ENCODE peak calls at places on chromosome 17, in ten cellular contexts. X, O, H, K, N, A, W, F, V and Q are unnamed samples.

GRCh38 chr17:82270651-82271050 is 2.8 kb downstream of the CSNK1D start:
- DNase-seq in X (no peak), O (no peak), H (no peak), K (no peak), N (no peak), A (no peak), W (peak; percentile 52), F (no peak), V (no peak), Q (no peak)

GRCh38 chr17:82567286-82567685 is 47.8 kb downstream of the FOXK2 start:
- DNase-seq in X (no peak), O (no peak), H (peak; percentile 31), K (no peak), N (no peak), A (no peak), W (no peak), F (no peak), V (no peak), Q (no peak)

GRCh38 chr17:61635913-61636432 is 45.0 kb upstream of the NACA2 start:
- DNase-seq in X (peak; percentile 66), O (no peak), H (no peak), K (peak; percentile 66), N (no peak), A (peak; percentile 17), W (no peak), F (no peak), V (peak; percentile 45), Q (peak; percentile 16)

GRCh38 chr17:64992325-64992802 is 64.2 kb downstream of the GNA13 start:
- DNase-seq in X (peak; percentile 52), O (no peak), H (no peak), K (peak; percentile 74), N (no peak), A (no peak), W (no peak), F (no peak), V (no peak), Q (peak; percentile 83)

GRCh38 chr17:74605361-74605760 is 13.3 kb upstream of the CD300LD start:
- DNase-seq in X (peak; percentile 41), O (no peak), H (no peak), K (peak; percentile 43), N (peak; percentile 62), A (peak; percentile 15), W (peak; percentile 78), F (no peak), V (peak; percentile 46), Q (peak; percentile 93)

GRCh38 chr17:45096141-45096540 is 35.0 kb downstream of the NMT1 start:
- DNase-seq in X (peak; percentile 39), O (no peak), H (no peak), K (peak; percentile 63), N (no peak), A (no peak), W (no peak), F (no peak), V (no peak), Q (no peak)

GRCh38 chr17:75430159-75430748 is 24.8 kb upstream of the GRB2 start:
- DNase-seq in X (peak; percentile 55), O (no peak), H (no peak), K (peak; percentile 90), N (no peak), A (no peak), W (no peak), F (no peak), V (peak; percentile 36), Q (no peak)

GRCh38 chr17:82257473-82257872 is 16.0 kb downstream of the CSNK1D start:
- DNase-seq in X (no peak), O (peak; percentile 40), H (no peak), K (peak; percentile 74), N (no peak), A (no peak), W (no peak), F (no peak), V (no peak), Q (no peak)

DNA sequence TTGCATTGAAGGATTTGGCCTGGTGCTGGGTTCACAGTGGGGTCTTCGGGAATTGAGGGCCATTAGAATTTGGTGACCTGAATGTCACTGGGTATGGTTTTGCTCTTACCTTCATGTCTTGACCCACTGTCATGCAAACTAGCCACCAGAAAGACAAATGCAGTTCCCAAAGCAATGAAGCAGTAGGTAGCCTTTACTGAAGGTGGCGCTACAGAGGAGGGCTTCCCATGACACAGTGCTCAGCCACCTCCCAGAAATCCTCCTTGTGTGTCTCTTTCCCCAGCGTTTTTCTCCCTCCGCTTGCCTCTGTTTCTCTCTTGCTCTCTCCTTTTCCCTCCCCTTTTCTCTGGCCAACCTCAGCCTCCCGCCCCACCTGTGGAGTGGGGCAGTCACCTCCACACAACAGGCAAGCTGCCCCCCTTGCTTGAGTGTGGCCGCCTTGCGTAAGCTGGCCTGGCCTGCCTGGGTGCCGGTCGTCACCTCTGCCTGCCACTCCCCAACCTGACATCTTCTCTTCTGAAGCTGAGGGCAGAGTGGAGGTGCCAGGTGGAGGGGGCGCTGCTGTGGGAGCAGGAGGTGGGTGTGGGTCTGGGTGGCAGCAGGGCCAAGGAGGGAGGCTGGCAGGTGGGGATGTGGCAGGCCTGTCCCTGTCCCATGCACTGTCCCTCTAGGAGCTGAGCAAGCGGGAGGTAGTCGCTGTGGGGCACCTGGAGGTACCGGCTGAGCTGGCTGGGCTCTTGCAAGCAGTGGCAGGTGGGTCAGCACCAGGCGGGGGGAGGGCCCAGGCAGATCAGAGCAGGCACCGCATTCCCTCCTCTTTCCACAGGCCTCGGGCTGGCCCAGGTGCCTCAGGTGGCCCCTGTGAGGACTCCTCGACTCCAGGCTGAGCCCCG is 34.7 kb downstream of the MYO15A start:
- DNase-seq in X (peak; percentile 16), O (no peak), H (peak; percentile 62), K (peak; percentile 56), N (no peak), A (no peak), W (no peak), F (peak; percentile 39), V (no peak), Q (no peak)
- TF ChIP-seq CTCF in X (peak; percentile 44), O (no peak), H (peak; percentile 15), K (peak; percentile 19), N (no peak), A (no peak), W (no peak), F (no peak), V (no peak), Q (no peak)

GRCh38 chr17:40068584-40068916 is 5.8 kb downstream of the THRA start:
- DNase-seq in X (no peak), O (no peak), H (no peak), K (no peak), N (no peak), A (no peak), W (no peak), F (no peak), V (no peak), Q (no peak)

GRCh38 chr17:40067710-40068109 is 4.9 kb downstream of the THRA start:
- DNase-seq in X (no peak), O (no peak), H (no peak), K (no peak), N (no peak), A (no peak), W (peak; percentile 19), F (no peak), V (no peak), Q (no peak)

GRCh38 chr17:40069751-40070643 is 7.2 kb downstream of the THRA start:
- DNase-seq in X (peak; percentile 46), O (peak; percentile 71), H (no peak), K (peak; percentile 78), N (no peak), A (peak; percentile 90), W (peak; percentile 48), F (no peak), V (peak; percentile 75), Q (peak; percentile 42)

GRCh38 chr17:40068129-40068581 is 5.4 kb downstream of the THRA start:
- DNase-seq in X (no peak), O (peak; percentile 56), H (no peak), K (no peak), N (no peak), A (no peak), W (peak; percentile 37), F (no peak), V (no peak), Q (no peak)

DNA sequence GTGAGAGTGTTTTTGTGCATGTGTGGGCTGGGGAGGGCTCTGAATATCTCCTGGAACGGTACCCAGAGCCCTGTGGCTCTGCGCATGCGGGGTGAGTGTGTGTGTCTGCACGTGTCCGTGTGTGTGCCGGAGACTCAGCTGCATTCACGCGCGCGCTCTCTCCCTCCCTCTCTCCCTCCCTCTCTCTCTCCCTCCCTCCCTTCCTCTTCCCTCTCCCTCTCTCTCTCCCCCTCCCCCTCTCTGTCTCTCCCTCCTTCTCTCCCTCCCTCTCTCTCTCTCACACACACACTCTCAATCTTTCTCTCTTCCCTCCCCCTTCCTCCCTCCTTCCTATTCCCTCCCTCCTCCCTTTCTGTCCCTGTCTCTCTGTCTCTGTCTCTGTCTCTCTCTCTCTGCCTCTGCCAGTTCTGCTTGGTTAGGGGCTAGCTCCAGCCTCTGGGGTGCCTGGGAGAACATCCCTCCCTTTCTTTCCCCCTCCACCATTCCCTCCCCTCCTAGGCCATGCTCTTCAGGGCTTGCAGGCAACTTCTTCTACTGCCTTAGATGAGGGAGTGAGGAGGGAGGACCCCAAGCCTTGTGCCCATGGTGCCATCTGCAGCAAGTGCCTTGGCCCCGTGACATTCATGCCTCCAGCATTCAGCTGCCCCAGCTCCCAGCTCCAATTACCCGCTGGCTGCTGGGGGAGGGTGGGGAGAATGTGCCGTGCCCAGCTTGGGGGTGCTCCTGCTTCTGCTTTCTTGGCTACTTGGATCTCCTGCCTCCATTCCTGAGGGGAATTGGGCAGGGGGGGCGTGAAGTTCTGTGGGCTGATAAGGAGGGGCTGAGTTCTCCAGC is 6.4 kb downstream of the THRA start:
- DNase-seq in X (peak; percentile 84), O (peak; percentile 95), H (peak; percentile 89), K (peak; percentile 82), N (peak; percentile 94), A (peak; percentile 92), W (peak; percentile 93), F (peak; percentile 74), V (peak; percentile 87), Q (no peak)
- H3K27ac ChIP-seq in X (peak overlapping the region; percentile 56), O (peak overlapping the region; percentile 91), H (peak overlapping the region; percentile 84), K (peak overlapping the region; percentile 95), N (peak overlapping the region; percentile 100), A (peak overlapping the region; percentile 93), W (peak overlapping the region; percentile 98), F (peak overlapping the region; percentile 93), V (peak overlapping the region; percentile 98), Q (peak overlapping the region; percentile 95)

GRCh38 chr17:38762231-38762630 is 9.7 kb downstream of the PSMB3 start:
- DNase-seq in X (no peak), O (no peak), H (no peak), K (no peak), N (no peak), A (no peak), W (no peak), F (no peak), V (no peak), Q (no peak)

GRCh38 chr17:38766341-38766740 is 13.8 kb downstream of the PSMB3 start:
- DNase-seq in X (no peak), O (no peak), H (no peak), K (no peak), N (no peak), A (no peak), W (no peak), F (no peak), V (no peak), Q (no peak)

GRCh38 chr17:38761612-38762011 is 9.1 kb downstream of the PSMB3 start:
- DNase-seq in X (peak; percentile 32), O (no peak), H (no peak), K (peak; percentile 81), N (no peak), A (no peak), W (no peak), F (no peak), V (no peak), Q (no peak)
- TF ChIP-seq CTCF in X (peak; percentile 40), O (no peak), H (peak; percentile 26), K (peak; percentile 37), N (no peak), A (no peak), W (peak; percentile 10), F (no peak), V (no peak), Q (no peak)

DNA sequence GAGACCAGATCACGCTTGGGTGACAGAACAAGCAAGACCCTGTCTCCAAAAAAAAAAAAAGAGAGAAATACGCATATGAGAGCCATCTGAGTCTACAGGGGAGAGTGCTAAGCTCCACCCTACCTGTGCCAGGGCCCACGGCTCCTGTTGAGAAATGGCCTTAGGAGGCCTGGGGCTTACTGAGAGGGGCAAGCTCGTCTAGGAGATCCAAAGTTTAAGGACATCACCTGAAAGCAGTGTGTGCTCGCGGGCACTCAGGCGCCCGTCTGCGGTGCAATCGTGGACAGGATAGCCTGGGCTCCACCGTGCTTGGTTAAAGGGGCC is 14.5 kb upstream of the BAIAP2 start:
- DNase-seq in X (no peak), O (no peak), H (no peak), K (no peak), N (no peak), A (no peak), W (no peak), F (no peak), V (no peak), Q (no peak)
- H3K27ac ChIP-seq in X (no peak overlapping the region), O (no peak overlapping the region), H (peak overlapping the region; percentile 68), K (no peak overlapping the region), N (peak overlapping the region; percentile 81), A (no peak overlapping the region), W (peak overlapping the region; percentile 71), F (peak overlapping the region; percentile 65), V (peak overlapping the region; percentile 80), Q (peak overlapping the region; percentile 99)